ENCODE peak calls at places on chromosomes 5 and 9, in five cellular contexts. One of them, this sample, is unnamed.

GRCh38 chr9:122445155-122445749 is 32.5 kb downstream of the OR1J1 start:
- DNase-seq in mucosa of descending colon: no peak
- DNase-seq in neural progenitor cell: no peak
- DNase-seq in dorsolateral prefrontal cortex: no peak
- DNase-seq in psoas muscle: no peak
- DNase-seq in this sample: no peak

GRCh38 chr5:171264842-171265241 is 44.2 kb upstream of the TLX3 start:
- DNase-seq in mucosa of descending colon: no peak
- DNase-seq in neural progenitor cell: no peak
- DNase-seq in psoas muscle: no peak
- DNase-seq in dorsolateral prefrontal cortex: no peak
- DNase-seq in this sample: no peak

GRCh38 chr5:113188454-113188853 is 211.9 kb downstream of the DCP2 start:
- DNase-seq in dorsolateral prefrontal cortex: no peak
- DNase-seq in psoas muscle: no peak
- DNase-seq in neural progenitor cell: no peak
- DNase-seq in mucosa of descending colon: no peak
- DNase-seq in this sample: no peak

GRCh38 chr9:36327903-36328302 is 69.7 kb upstream of the GNE start:
- DNase-seq in mucosa of descending colon: no peak
- DNase-seq in psoas muscle: no peak
- DNase-seq in dorsolateral prefrontal cortex: no peak
- DNase-seq in neural progenitor cell: no peak
- DNase-seq in this sample: no peak

GRCh38 chr5:175246242-175246891 is 197.6 kb downstream of the DRD1 start:
- DNase-seq in neural progenitor cell: no peak
- DNase-seq in mucosa of descending colon: peak
- DNase-seq in psoas muscle: no peak
- DNase-seq in dorsolateral prefrontal cortex: no peak
- DNase-seq in this sample: no peak

GRCh38 chr9:113520109-113520642 is 56.6 kb downstream of the RGS3 start:
- DNase-seq in psoas muscle: no peak
- DNase-seq in neural progenitor cell: no peak
- DNase-seq in mucosa of descending colon: peak
- DNase-seq in dorsolateral prefrontal cortex: no peak
- DNase-seq in this sample: no peak

GRCh38 chr9:76913467-76913866 is 7.6 kb upstream of the PRUNE2 start:
- DNase-seq in psoas muscle: no peak
- DNase-seq in mucosa of descending colon: no peak
- DNase-seq in neural progenitor cell: no peak
- DNase-seq in dorsolateral prefrontal cortex: no peak
- DNase-seq in this sample: no peak

GRCh38 chr5:166102947-166103346 is 2188.5 kb upstream of the WWC1 start:
- DNase-seq in neural progenitor cell: no peak
- DNase-seq in dorsolateral prefrontal cortex: no peak
- DNase-seq in mucosa of descending colon: no peak
- DNase-seq in psoas muscle: no peak
- DNase-seq in this sample: no peak

GRCh38 chr5:56651893-56652292 is 163.5 kb upstream of the MAP3K1 start:
- DNase-seq in neural progenitor cell: no peak
- DNase-seq in dorsolateral prefrontal cortex: no peak
- DNase-seq in psoas muscle: no peak
- DNase-seq in mucosa of descending colon: no peak
- DNase-seq in this sample: no peak

GRCh38 chr5:66519626-66520025 is 76.6 kb upstream of the MAST4 start:
- DNase-seq in neural progenitor cell: no peak
- DNase-seq in dorsolateral prefrontal cortex: no peak
- DNase-seq in psoas muscle: no peak
- DNase-seq in mucosa of descending colon: no peak
- DNase-seq in this sample: no peak

GRCh38 chr5:77935516-77936364 is 159.6 kb upstream of the TBCA start:
- DNase-seq in psoas muscle: no peak
- DNase-seq in mucosa of descending colon: no peak
- DNase-seq in dorsolateral prefrontal cortex: no peak
- DNase-seq in neural progenitor cell: no peak
- DNase-seq in this sample: no peak

GRCh38 chr5:123344819-123345426 is 78.3 kb downstream of the CEP120 start:
- DNase-seq in psoas muscle: no peak
- DNase-seq in dorsolateral prefrontal cortex: no peak
- DNase-seq in neural progenitor cell: peak
- DNase-seq in mucosa of descending colon: peak
- DNase-seq in this sample: no peak

GRCh38 chr5:76404694-76405306 is 1.7 kb downstream of the IQGAP2 start:
- DNase-seq in psoas muscle: no peak
- DNase-seq in mucosa of descending colon: no peak
- DNase-seq in neural progenitor cell: no peak
- DNase-seq in dorsolateral prefrontal cortex: no peak
- DNase-seq in this sample: no peak

GRCh38 chr5:113612060-113612496 is 98.6 kb downstream of the YTHDC2 start:
- DNase-seq in neural progenitor cell: no peak
- DNase-seq in mucosa of descending colon: no peak
- DNase-seq in psoas muscle: no peak
- DNase-seq in dorsolateral prefrontal cortex: no peak
- DNase-seq in this sample: no peak

GRCh38 chr5:36079200-36079761 is 12.6 kb upstream of the UGT3A2 start:
- DNase-seq in mucosa of descending colon: peak
- DNase-seq in dorsolateral prefrontal cortex: no peak
- DNase-seq in neural progenitor cell: peak
- DNase-seq in psoas muscle: no peak
- DNase-seq in this sample: no peak

GRCh38 chr9:73583590-73583989 is 431.9 kb downstream of the ANXA1 start:
- DNase-seq in mucosa of descending colon: no peak
- DNase-seq in dorsolateral prefrontal cortex: no peak
- DNase-seq in psoas muscle: no peak
- DNase-seq in neural progenitor cell: no peak
- DNase-seq in this sample: no peak

GRCh38 chr5:110663525-110663924 is 62.9 kb downstream of the TMEM232 start:
- DNase-seq in dorsolateral prefrontal cortex: no peak
- DNase-seq in psoas muscle: no peak
- DNase-seq in neural progenitor cell: no peak
- DNase-seq in mucosa of descending colon: no peak
- DNase-seq in this sample: no peak

GRCh38 chr5:35924950-35925722 is 13.3 kb downstream of the CAPSL start:
- DNase-seq in neural progenitor cell: peak
- DNase-seq in psoas muscle: peak
- DNase-seq in dorsolateral prefrontal cortex: peak
- DNase-seq in mucosa of descending colon: peak
- DNase-seq in this sample: peak

GRCh38 chr5:148563021-148563420 is 91.3 kb downstream of the HTR4 start:
- DNase-seq in neural progenitor cell: no peak
- DNase-seq in psoas muscle: no peak
- DNase-seq in mucosa of descending colon: no peak
- DNase-seq in dorsolateral prefrontal cortex: no peak
- DNase-seq in this sample: no peak

GRCh38 chr9:70049672-70050271 is 6.1 kb downstream of the MAMDC2 start:
- DNase-seq in dorsolateral prefrontal cortex: no peak
- DNase-seq in psoas muscle: peak
- DNase-seq in mucosa of descending colon: peak
- DNase-seq in neural progenitor cell: no peak
- DNase-seq in this sample: no peak

GRCh38 chr5:111262815-111263214 is 38.6 kb downstream of the CAMK4 start:
- DNase-seq in dorsolateral prefrontal cortex: no peak
- DNase-seq in neural progenitor cell: no peak
- DNase-seq in mucosa of descending colon: no peak
- DNase-seq in psoas muscle: no peak
- DNase-seq in this sample: no peak

GRCh38 chr9:136185066-136185465 is 19.9 kb downstream of the LHX3 start:
- DNase-seq in neural progenitor cell: no peak
- DNase-seq in mucosa of descending colon: no peak
- DNase-seq in dorsolateral prefrontal cortex: no peak
- DNase-seq in psoas muscle: no peak
- DNase-seq in this sample: no peak

GRCh38 chr5:153896701-153897100 is 142.0 kb downstream of the FAM114A2 start:
- DNase-seq in mucosa of descending colon: peak
- DNase-seq in psoas muscle: no peak
- DNase-seq in neural progenitor cell: no peak
- DNase-seq in dorsolateral prefrontal cortex: no peak
- DNase-seq in this sample: no peak

GRCh38 chr5:139745121-139745799 is 50.3 kb upstream of the PSD2 start:
- DNase-seq in dorsolateral prefrontal cortex: no peak
- DNase-seq in neural progenitor cell: no peak
- DNase-seq in psoas muscle: peak
- DNase-seq in mucosa of descending colon: no peak
- DNase-seq in this sample: peak

GRCh38 chr9:2043243-2043642 is 28.1 kb downstream of the SMARCA2 start:
- DNase-seq in mucosa of descending colon: no peak
- DNase-seq in dorsolateral prefrontal cortex: no peak
- DNase-seq in psoas muscle: no peak
- DNase-seq in neural progenitor cell: no peak
- DNase-seq in this sample: no peak

DNA sequence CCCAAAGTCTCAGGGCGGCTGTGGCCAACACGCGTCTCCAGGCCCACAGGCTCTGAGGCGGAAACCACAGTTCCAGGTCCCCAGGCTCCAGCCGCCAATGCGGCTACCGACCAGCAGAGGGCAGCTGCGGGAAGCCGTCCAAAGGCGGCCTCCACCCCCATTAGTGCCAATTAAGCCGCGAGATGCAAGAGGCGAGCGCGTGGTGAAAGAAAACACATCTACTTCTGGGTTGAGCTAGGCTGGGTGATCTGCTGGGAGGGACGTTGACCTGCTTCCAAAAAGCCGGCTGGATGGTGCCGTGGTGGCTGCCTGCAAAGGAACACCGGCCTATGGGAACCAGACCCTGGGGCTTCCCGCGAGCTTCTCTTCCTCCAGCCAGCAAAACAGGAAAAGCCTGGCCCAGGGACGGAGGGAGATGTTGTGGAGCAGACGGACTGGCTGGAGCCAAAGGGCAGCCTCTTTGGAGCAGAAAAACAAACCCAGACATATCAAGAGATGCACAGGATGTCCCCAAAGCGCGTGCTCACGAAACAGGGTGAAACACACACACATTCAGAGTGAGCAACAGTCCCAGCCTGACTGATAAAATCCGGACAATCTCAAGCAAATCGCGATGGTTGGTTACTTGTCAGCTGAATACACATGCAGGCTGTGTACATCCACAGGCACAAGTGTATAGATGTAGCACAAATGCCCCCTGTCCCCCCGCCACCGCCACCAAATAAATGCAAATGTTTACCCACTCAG is 187.1 kb upstream of the BRINP1 start:
- DNase-seq in neural progenitor cell: peak
- DNase-seq in dorsolateral prefrontal cortex: peak
- DNase-seq in mucosa of descending colon: peak
- DNase-seq in psoas muscle: peak
- DNase-seq in this sample: peak
- TF ChIP-seq CTCF in neural progenitor cell: peak
- TF ChIP-seq CTCF in dorsolateral prefrontal cortex: peak
- TF ChIP-seq CTCF in mucosa of descending colon: peak
- TF ChIP-seq CTCF in psoas muscle: peak
- TF ChIP-seq CTCF in this sample: peak

GRCh38 chr5:169116961-169117461 is 183.9 kb downstream of the SLIT3 start:
- DNase-seq in psoas muscle: no peak
- DNase-seq in mucosa of descending colon: no peak
- DNase-seq in dorsolateral prefrontal cortex: no peak
- DNase-seq in neural progenitor cell: peak
- DNase-seq in this sample: no peak
- TF ChIP-seq CTCF in psoas muscle: no peak
- TF ChIP-seq CTCF in mucosa of descending colon: no peak
- TF ChIP-seq CTCF in dorsolateral prefrontal cortex: no peak
- TF ChIP-seq CTCF in neural progenitor cell: peak
- TF ChIP-seq CTCF in this sample: no peak

GRCh38 chr5:179344301-179345178 is 721 bp downstream of the ADAMTS2 start:
- DNase-seq in psoas muscle: no peak
- DNase-seq in neural progenitor cell: no peak
- DNase-seq in mucosa of descending colon: no peak
- DNase-seq in dorsolateral prefrontal cortex: no peak
- DNase-seq in this sample: no peak
- TF ChIP-seq CTCF in psoas muscle: no peak
- TF ChIP-seq CTCF in neural progenitor cell: no peak
- TF ChIP-seq CTCF in mucosa of descending colon: no peak
- TF ChIP-seq CTCF in dorsolateral prefrontal cortex: no peak
- TF ChIP-seq CTCF in this sample: no peak

GRCh38 chr5:115624994-115625393 is 842 bp downstream of the TMED7 start:
- DNase-seq in dorsolateral prefrontal cortex: no peak
- DNase-seq in neural progenitor cell: no peak
- DNase-seq in psoas muscle: no peak
- DNase-seq in mucosa of descending colon: no peak
- DNase-seq in this sample: no peak

GRCh38 chr5:115623632-115624031 is 2.2 kb downstream of the TMED7 start:
- DNase-seq in dorsolateral prefrontal cortex: no peak
- DNase-seq in neural progenitor cell: no peak
- DNase-seq in mucosa of descending colon: peak
- DNase-seq in psoas muscle: no peak
- DNase-seq in this sample: no peak

GRCh38 chr5:115625579-115626443 is at the start of gene TMED7:
- DNase-seq in mucosa of descending colon: peak
- DNase-seq in dorsolateral prefrontal cortex: peak
- DNase-seq in neural progenitor cell: peak
- DNase-seq in psoas muscle: peak
- DNase-seq in this sample: peak

GRCh38 chr5:115616892-115617291 is 8.9 kb downstream of the TMED7 start:
- DNase-seq in neural progenitor cell: no peak
- DNase-seq in dorsolateral prefrontal cortex: no peak
- DNase-seq in mucosa of descending colon: no peak
- DNase-seq in psoas muscle: no peak
- DNase-seq in this sample: no peak

GRCh38 chr5:115621365-115621900 is 4.4 kb downstream of the TMED7 start:
- DNase-seq in neural progenitor cell: peak
- DNase-seq in mucosa of descending colon: no peak
- DNase-seq in psoas muscle: no peak
- DNase-seq in dorsolateral prefrontal cortex: no peak
- DNase-seq in this sample: no peak
- TF ChIP-seq CTCF in neural progenitor cell: no peak
- TF ChIP-seq CTCF in mucosa of descending colon: no peak
- TF ChIP-seq CTCF in psoas muscle: no peak
- TF ChIP-seq CTCF in dorsolateral prefrontal cortex: no peak
- TF ChIP-seq CTCF in this sample: no peak

GRCh38 chr5:80686757-80687156 is 32.0 kb upstream of the DHFR start:
- DNase-seq in mucosa of descending colon: no peak
- DNase-seq in psoas muscle: no peak
- DNase-seq in dorsolateral prefrontal cortex: no peak
- DNase-seq in neural progenitor cell: no peak
- DNase-seq in this sample: no peak
- TF ChIP-seq CTCF in mucosa of descending colon: no peak
- TF ChIP-seq CTCF in psoas muscle: no peak
- TF ChIP-seq CTCF in dorsolateral prefrontal cortex: peak
- TF ChIP-seq CTCF in neural progenitor cell: peak
- TF ChIP-seq CTCF in this sample: no peak

This sample was measured in omental fat pad.